ENCODE peak calls at places on chromosomes 5 and 9, in eight cellular contexts. Q, D, V, W, P, E, I and R are unnamed samples.

GRCh38 chr5:52743012-52743411 is 44.7 kb upstream of the ITGA1 start:
- DNase-seq in E (no peak), W (no peak), Q (no peak), P (no peak), V (no peak), D (no peak), I (no peak), R (no peak)

GRCh38 chr5:9473624-9474023 is 72.3 kb downstream of the SEMA5A start:
- DNase-seq in P (peak), E (no peak), D (no peak), W (no peak), Q (no peak), I (no peak), V (no peak), R (no peak)

GRCh38 chr5:6713274-6714181 is at the start of gene TENT4A:
- DNase-seq in V (peak), P (no peak), Q (no peak), I (no peak), D (no peak), W (peak), E (no peak), R (no peak)

GRCh38 chr9:122325124-122325523 is 45.7 kb upstream of the PTGS1 start:
- DNase-seq in V (no peak), W (no peak), E (peak), P (no peak), I (no peak), D (no peak), Q (peak), R (no peak)

GRCh38 chr5:157511656-157512644 is 51.9 kb downstream of the NIPAL4 start:
- DNase-seq in Q (peak), E (peak), W (peak), V (peak), P (peak), I (peak), D (peak), R (peak)

GRCh38 chr5:380701-381309 is 59.3 kb downstream of the AHRR start:
- DNase-seq in W (peak), D (no peak), V (no peak), I (no peak), P (no peak), E (peak), Q (peak), R (no peak)

GRCh38 chr5:168925160-168925559 is 346.0 kb upstream of the PANK3 start:
- DNase-seq in D (no peak), Q (no peak), P (no peak), W (no peak), E (no peak), V (no peak), I (no peak), R (no peak)

GRCh38 chr5:1405539-1406530 is 39.4 kb downstream of the SLC6A3 start:
- DNase-seq in V (no peak), E (no peak), W (peak), P (no peak), Q (no peak), I (no peak), D (no peak), R (no peak)

GRCh38 chr5:110354341-110354740 is 372.1 kb downstream of the TMEM232 start:
- DNase-seq in W (no peak), D (no peak), Q (no peak), V (no peak), E (peak), P (no peak), I (no peak), R (peak)

GRCh38 chr9:72203205-72203803 is 54.1 kb downstream of the GDA start:
- DNase-seq in V (no peak), E (peak), D (peak), W (no peak), P (peak), Q (peak), I (no peak), R (no peak)

GRCh38 chr9:70013598-70014196 is 30.0 kb upstream of the MAMDC2 start:
- DNase-seq in E (peak), Q (peak), I (peak), V (no peak), D (peak), W (no peak), P (peak), R (peak)

GRCh38 chr9:123354806-123355508 is 1.0 kb upstream of the CRB2 start:
- DNase-seq in P (no peak), W (no peak), V (peak), E (no peak), Q (no peak), D (no peak), I (no peak), R (no peak)

GRCh38 chr9:9970514-9970913 is 642.3 kb downstream of the PTPRD start:
- DNase-seq in E (no peak), D (no peak), Q (no peak), V (no peak), I (no peak), W (no peak), P (no peak), R (no peak)

GRCh38 chr5:145924849-145925248 is 11.5 kb upstream of the SH3RF2 start:
- DNase-seq in E (no peak), W (no peak), V (no peak), D (no peak), I (no peak), P (no peak), Q (no peak), R (no peak)

GRCh38 chr9:95189230-95190098 is 128.0 kb downstream of the FANCC start:
- DNase-seq in V (peak), E (peak), Q (peak), D (no peak), W (peak), I (peak), P (no peak), R (peak)

GRCh38 chr9:114274217-114274616 is 48.7 kb upstream of the ORM1 start:
- DNase-seq in I (no peak), V (peak), W (peak), Q (no peak), D (no peak), P (no peak), E (no peak), R (no peak)

GRCh38 chr5:16626696-16627264 is 10.0 kb upstream of the RETREG1 start:
- DNase-seq in V (no peak), P (no peak), W (no peak), D (no peak), Q (peak), E (no peak), I (no peak), R (no peak)

GRCh38 chr9:26954050-26954508 is 2.1 kb upstream of the IFT74 start:
- DNase-seq in I (no peak), P (no peak), W (no peak), Q (no peak), D (no peak), V (no peak), E (peak), R (no peak)

GRCh38 chr5:167945542-167946384 is 345.7 kb upstream of the WWC1 start:
- DNase-seq in P (peak), I (peak), V (peak), Q (peak), D (peak), E (peak), W (peak), R (peak)

GRCh38 chr5:143316844-143317631 is 86.4 kb downstream of the NR3C1 start:
- DNase-seq in V (no peak), Q (peak), W (no peak), D (no peak), E (peak), P (no peak), I (no peak), R (no peak)

GRCh38 chr9:108245331-108245730 is 610.5 kb downstream of the ACTL7B start:
- DNase-seq in W (no peak), V (no peak), Q (no peak), D (no peak), E (no peak), I (no peak), P (no peak), R (no peak)

GRCh38 chr5:134135091-134135655 is 20.7 kb downstream of the TCF7 start:
- DNase-seq in I (no peak), P (no peak), D (no peak), W (peak), Q (no peak), E (no peak), V (no peak), R (no peak)

GRCh38 chr5:153159611-153160010 is 330.9 kb upstream of the GRIA1 start:
- DNase-seq in Q (peak), D (peak), I (no peak), E (peak), P (no peak), W (no peak), V (no peak), R (no peak)

GRCh38 chr9:95736370-95736769 is 139.1 kb upstream of the ERCC6L2 start:
- DNase-seq in P (no peak), I (no peak), E (no peak), V (no peak), Q (no peak), W (no peak), D (no peak), R (no peak)

GRCh38 chr9:74497750-74498615 is 848 bp downstream of the RORB start:
- DNase-seq in Q (peak), D (no peak), W (peak), V (no peak), P (no peak), E (peak), I (no peak), R (no peak)

GRCh38 chr5:137718611-137719010 is 17.3 kb downstream of the KLHL3 start:
- DNase-seq in W (no peak), Q (no peak), D (no peak), V (no peak), E (no peak), P (no peak), I (no peak), R (no peak)

GRCh38 chr5:21711854-21712752 is 1141.0 kb downstream of the CDH12 start:
- DNase-seq in E (no peak), V (no peak), D (peak), P (no peak), I (no peak), Q (no peak), W (no peak), R (no peak)

GRCh38 chr5:102823441-102823874 is 68.4 kb downstream of the PAM start:
- DNase-seq in I (no peak), Q (peak), W (no peak), P (peak), V (no peak), D (peak), E (peak), R (peak)

GRCh38 chr9:127049581-127049980 is 72.9 kb downstream of the ANGPTL2 start:
- DNase-seq in I (no peak), W (peak), Q (peak), P (no peak), D (no peak), V (no peak), E (no peak), R (no peak)

GRCh38 chr9:3809724-3810123 is 283.9 kb upstream of the RFX3 start:
- DNase-seq in V (no peak), E (no peak), W (no peak), D (peak), P (no peak), I (no peak), Q (peak), R (no peak)

GRCh38 chr5:60503771-60504170 is 196.2 kb downstream of the DEPDC1B start:
- DNase-seq in Q (no peak), V (no peak), E (peak), P (no peak), W (no peak), I (no peak), D (no peak), R (no peak)

GRCh38 chr9:134237630-134238265 is 73.4 kb upstream of the RNU6ATAC start:
- DNase-seq in V (no peak), E (no peak), W (no peak), D (no peak), I (no peak), P (no peak), Q (no peak), R (no peak)

GRCh38 chr5:9722826-9723225 is 92.7 kb upstream of the TAS2R1 start:
- DNase-seq in I (no peak), V (no peak), W (no peak), P (no peak), D (no peak), E (no peak), Q (no peak), R (no peak)

GRCh38 chr9:137799630-137799983 is 78.0 kb upstream of the CACNA1B start:
- DNase-seq in E (no peak), I (no peak), W (no peak), Q (no peak), P (no peak), D (no peak), V (no peak), R (no peak)

GRCh38 chr9:129058965-129059795 is 21.7 kb upstream of the DOLPP1 start:
- DNase-seq in Q (peak), P (no peak), W (no peak), D (peak), E (no peak), V (no peak), I (no peak), R (no peak)

DNA sequence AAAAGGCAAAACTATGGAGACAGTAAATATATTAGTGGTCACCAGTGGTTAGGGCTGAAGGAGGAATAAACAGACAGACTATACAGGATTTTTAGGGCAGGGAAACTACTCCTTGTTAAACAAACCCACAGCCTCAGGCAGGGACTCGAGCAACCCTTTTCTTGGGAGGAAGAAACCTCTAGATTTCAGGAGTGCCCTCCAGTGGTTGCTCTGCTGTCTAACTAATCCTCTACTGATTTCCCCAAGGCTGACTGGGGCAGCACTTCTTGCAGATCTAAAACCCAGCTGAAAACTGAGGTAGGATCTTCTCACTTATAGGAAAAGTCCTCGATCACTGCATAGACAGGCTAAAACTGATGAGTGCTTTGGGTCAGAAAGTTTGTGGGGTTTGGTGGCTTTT is 176.8 kb downstream of the ISOC1 start:
- DNase-seq in Q (peak), D (peak), W (no peak), I (no peak), V (no peak), E (peak), P (no peak), R (no peak)
- TF ChIP-seq CTCF in Q (peak), D (peak), W (no peak), I (no peak), V (no peak), E (peak), P (no peak), R (no peak)

DNA sequence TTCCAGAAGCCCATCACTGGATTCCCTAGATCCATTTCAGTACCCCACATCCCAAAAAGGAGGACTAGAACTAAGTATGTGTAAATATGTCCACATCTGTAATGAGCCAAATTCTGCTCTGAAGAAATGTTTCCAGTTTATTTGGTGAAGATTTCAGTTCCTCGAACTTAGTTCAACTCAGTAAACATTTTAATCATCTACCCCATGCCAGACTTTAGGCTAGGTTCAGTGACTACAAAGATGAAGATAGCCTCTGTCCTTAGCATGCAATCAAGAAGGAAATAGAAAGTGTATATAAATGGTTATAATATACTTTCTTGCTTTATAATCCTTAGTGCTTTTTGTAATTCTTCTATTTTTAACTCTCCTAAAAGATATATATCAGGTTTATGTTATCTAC is 21.5 kb downstream of the RUSC2 start:
- DNase-seq in W (no peak), Q (no peak), D (no peak), P (no peak), E (no peak), I (no peak), V (no peak), R (no peak)
- H3K4me3 ChIP-seq in W (no peak), Q (no peak), D (no peak), P (no peak), E (no peak), I (no peak), V (no peak), R (no peak)

GRCh38 chr5:141669519-141669918 is 12.5 kb downstream of the ARAP3 start:
- DNase-seq in E (no peak), W (no peak), D (no peak), I (no peak), V (no peak), P (no peak), Q (no peak), R (no peak)
- TF ChIP-seq CTCF in E (no peak), W (no peak), D (no peak), I (no peak), V (no peak), P (peak), Q (no peak), R (peak)

DNA sequence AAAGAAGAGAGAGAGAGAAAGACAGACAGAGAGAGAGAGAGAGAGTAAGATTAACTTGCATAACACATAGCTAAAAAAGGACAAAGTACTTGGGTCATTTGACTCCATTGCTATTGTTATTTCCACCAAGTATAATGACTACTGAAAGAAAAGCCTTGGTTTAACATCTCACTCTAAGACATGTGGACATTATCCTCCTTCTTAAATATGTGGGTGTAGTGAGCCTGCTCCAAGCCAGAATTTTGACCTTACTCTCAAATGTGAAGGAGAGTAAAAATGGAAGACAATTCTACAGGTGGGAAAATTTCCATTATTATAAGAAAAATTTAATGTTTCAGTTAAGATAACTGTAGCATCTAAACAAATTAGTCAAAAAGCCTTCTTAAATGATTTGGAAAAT is 8.5 kb upstream of the MARCOL start:
- DNase-seq in P (no peak), W (no peak), E (no peak), V (no peak), I (no peak), D (no peak), Q (no peak), R (no peak)
- H3K4me3 ChIP-seq in P (no peak), W (no peak), E (no peak), V (no peak), I (no peak), D (no peak), Q (no peak), R (no peak)

GRCh38 chr5:181204561-181205401 is at the start of gene TRIM7:
- DNase-seq in P (no peak), D (peak), I (no peak), E (no peak), W (peak), Q (peak), V (peak), R (no peak)

GRCh38 chr5:181205402-181205734 is 372 bp upstream of the TRIM7 start:
- DNase-seq in D (no peak), E (no peak), W (no peak), V (no peak), I (no peak), Q (no peak), P (no peak), R (no peak)

GRCh38 chr5:181207214-181207959 is 2.4 kb upstream of the TRIM7 start:
- DNase-seq in D (peak), I (peak), V (peak), W (peak), P (peak), Q (peak), E (peak), R (peak)

GRCh38 chr5:181203842-181204560 is 995 bp downstream of the TRIM7 start:
- DNase-seq in E (no peak), W (no peak), I (no peak), D (no peak), V (no peak), P (no peak), Q (no peak), R (no peak)

DNA sequence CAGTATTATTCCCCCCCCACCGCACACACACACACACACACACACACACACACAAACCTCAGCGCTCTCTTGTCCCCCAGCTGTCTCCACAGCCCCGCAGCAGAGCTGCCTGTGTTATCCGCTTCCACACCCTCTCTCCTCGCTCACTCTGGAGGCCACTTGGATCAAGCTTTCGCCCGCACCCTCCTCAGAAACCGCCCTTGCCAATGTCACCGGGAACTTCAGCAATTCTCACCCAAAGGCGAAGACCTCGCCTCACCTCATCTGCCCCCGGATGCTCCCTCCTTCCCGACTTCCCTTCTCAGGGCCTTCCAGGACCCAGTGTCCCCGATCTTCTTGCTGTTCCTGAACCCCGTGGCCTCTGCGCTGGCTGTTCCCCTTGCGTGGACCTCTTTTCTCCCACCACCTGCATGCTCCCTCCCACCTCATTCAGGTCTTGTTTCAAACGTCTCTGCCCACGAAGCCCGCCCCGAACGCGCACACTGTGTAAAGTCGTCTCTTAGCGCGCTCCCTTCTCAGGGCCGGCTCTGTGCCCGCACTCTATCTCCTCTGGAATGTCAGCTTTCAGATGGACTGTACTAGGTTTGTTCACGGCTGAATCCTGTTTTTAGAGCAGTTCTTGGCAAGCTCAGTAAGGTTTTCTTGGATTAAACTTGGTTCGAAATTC is 872 bp upstream of the TRIM7 start:
- DNase-seq in E (no peak), V (peak), D (no peak), W (no peak), Q (no peak), P (no peak), I (no peak), R (no peak)
- TF ChIP-seq CTCF in E (no peak), V (no peak), D (no peak), W (no peak), Q (no peak), P (no peak), I (no peak), R (no peak)

DNA sequence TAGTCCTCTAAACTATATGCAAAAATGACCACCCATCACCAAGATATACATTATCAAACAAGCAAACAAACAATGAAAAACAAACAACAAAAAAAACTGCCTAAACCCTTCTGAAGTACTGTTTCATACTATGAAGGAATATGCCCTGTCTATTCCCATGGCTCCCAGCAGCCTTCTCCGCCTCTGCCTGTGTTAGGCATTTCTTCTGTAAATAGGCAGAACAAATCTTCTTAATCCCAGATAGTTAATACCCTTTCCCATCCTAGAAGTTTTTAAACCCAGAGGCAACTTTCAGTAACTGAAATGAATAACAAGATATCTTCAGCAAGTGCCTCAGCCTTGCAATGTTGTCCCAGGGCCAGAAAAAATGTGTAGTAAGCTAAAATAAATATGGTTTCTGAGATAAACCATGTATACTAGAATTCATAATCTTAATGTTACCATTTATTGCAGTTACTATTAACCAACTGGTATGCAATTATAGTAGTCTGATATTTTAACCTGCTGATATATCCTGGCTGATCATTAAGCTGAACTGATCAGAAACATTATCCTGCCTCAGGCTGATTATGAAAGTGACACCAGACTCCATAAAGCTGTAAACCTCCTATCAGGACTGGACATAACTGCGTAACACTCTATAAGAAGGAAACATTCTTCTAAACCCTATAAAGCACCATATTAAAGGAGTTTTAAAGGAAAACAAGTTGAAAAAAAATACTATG is 68.5 kb downstream of the ANKRD31 start:
- DNase-seq in D (no peak), I (no peak), V (no peak), E (no peak), P (no peak), W (no peak), Q (no peak), R (no peak)
- H3K4me3 ChIP-seq in D (no peak), I (no peak), V (no peak), E (no peak), P (no peak), W (no peak), Q (no peak), R (no peak)